ENCODE peak calls at places on chromosomes 12 and 14, in six cellular contexts. W is IMR-90, Q is neuronal stem cell, N is H9, M is mesenchymal stem cell, S is H1. G is an unnamed sample.

GRCh38 chr12:115070313-115070712 is 386.3 kb upstream of the TBX3 start:
- DNase-seq in S (no peak), M (no peak), W (peak), N (no peak), Q (no peak), G (no peak)

GRCh38 chr14:83483063-83483462 is 1949.4 kb upstream of the SEL1L start:
- DNase-seq in Q (no peak), N (no peak), M (peak), S (no peak), W (peak), G (no peak)

GRCh38 chr14:38108681-38109080 is 99.0 kb upstream of the SSTR1 start:
- DNase-seq in N (no peak), M (peak), Q (no peak), W (peak), S (no peak), G (no peak)

GRCh38 chr12:31970199-31970598 is 11.0 kb downstream of the RESF1 start:
- DNase-seq in N (no peak), Q (no peak), M (no peak), S (no peak), W (no peak), G (no peak)

GRCh38 chr12:49121047-49121696 is 10.0 kb downstream of the TUBA1B start:
- DNase-seq in M (peak), S (peak), Q (peak), W (peak), N (peak), G (peak)

GRCh38 chr12:57474862-57475261 is 4.8 kb downstream of the ARHGAP9 start:
- DNase-seq in S (no peak), W (no peak), N (no peak), M (no peak), Q (no peak), G (no peak)

GRCh38 chr14:104799657-104800599 is 973 bp upstream of the ZBTB42 start:
- DNase-seq in M (peak), N (peak), Q (no peak), W (peak), S (peak), G (peak)

GRCh38 chr12:92987846-92988621 is 58.9 kb upstream of the EEA1 start:
- DNase-seq in N (peak), Q (no peak), S (no peak), W (no peak), M (no peak), G (peak)

GRCh38 chr12:78820946-78821345 is 43.6 kb upstream of the SYT1 start:
- DNase-seq in W (no peak), Q (no peak), N (no peak), M (no peak), S (no peak), G (no peak)

GRCh38 chr12:93751864-93752610 is 74.9 kb downstream of the CRADD start:
- DNase-seq in W (peak), N (no peak), S (no peak), M (peak), Q (no peak), G (no peak)

DNA sequence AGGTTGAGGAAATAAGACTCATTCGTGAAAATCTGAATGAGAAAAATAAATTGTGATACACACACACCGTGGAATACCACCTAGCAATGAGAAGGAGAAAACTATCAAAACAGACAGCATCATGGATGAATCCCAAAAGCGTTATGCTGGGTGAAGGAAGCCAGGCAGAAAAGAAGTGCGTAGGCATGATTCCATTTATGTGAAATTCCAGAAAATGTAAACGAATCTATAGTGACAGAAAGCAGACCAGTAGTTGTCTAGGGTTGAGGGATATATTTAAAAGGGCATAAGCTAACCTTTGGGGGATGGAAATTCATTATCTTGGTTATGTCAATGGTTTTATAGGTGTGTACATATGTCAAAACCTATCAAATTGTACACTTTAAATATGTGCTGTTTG is 42.5 kb upstream of the ANO2 start:
- DNase-seq in S (no peak), M (no peak), W (no peak), N (no peak), Q (no peak), G (no peak)
- H2BK15ac ChIP-seq in S (no peak), M (no peak), W (no peak), N (no peak), Q (no peak), G (no peak)

GRCh38 chr12:129772463-129773169 is 131.2 kb downstream of the TMEM132D start:
- DNase-seq in M (no peak), Q (no peak), S (no peak), W (no peak), N (peak), G (peak)

GRCh38 chr12:129776977-129777667 is 126.7 kb downstream of the TMEM132D start:
- DNase-seq in W (no peak), S (no peak), Q (no peak), M (no peak), N (no peak), G (no peak)

GRCh38 chr12:129771238-129771637 is 132.6 kb downstream of the TMEM132D start:
- DNase-seq in M (no peak), S (peak), W (no peak), Q (no peak), N (peak), G (peak)

GRCh38 chr12:129773170-129773493 is 130.7 kb downstream of the TMEM132D start:
- DNase-seq in M (no peak), S (no peak), N (no peak), W (no peak), Q (no peak), G (no peak)
- H2BK15ac ChIP-seq in M (no peak), S (peak), N (no peak), W (no peak), Q (no peak), G (no peak)

DNA sequence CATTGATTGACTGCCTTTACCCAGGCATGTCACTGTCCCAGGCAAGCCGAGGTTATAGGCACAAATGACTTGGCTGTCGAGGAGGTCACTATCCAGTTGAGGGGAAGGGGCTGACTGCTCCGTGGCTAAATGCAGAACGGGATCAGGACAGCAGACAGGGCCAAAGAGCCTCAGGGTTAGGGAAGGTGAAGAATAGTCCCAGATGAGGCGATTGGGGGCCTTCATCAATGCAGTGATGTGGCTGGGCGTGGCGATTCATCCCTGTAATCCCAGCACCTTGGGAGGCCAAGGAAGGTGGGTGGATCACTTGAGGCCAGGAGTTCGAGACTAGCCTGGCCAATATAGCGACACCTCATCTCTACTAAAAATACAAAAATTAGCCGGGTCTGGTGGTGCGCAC is 10.7 kb upstream of the GLT1D1 start:
- DNase-seq in S (no peak), M (no peak), N (no peak), Q (no peak), W (no peak), G (no peak)
- H2BK15ac ChIP-seq in S (no peak), M (no peak), N (no peak), Q (no peak), W (no peak), G (no peak)

DNA sequence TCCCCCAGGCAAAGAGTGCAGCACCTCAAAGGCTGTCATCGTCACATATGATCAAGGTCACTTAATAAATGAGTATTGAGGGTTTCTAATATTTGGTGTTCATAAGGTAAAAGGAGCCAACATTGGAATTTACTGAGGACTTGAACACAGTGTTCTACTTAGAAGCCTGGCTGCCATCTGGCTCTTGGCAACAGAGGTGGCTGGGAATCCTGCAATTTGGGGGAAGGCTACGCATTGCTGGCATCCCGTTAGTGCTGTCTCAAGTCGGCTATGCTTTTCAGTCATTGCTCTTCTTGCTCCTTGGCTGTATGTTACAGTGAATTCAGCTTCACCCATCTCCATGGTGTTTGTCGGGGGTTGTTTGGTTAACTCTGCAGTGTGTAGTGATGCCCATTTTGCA is 13.0 kb upstream of the SLC24A4 start:
- DNase-seq in S (no peak), W (no peak), Q (no peak), N (no peak), M (no peak), G (no peak)
- H2BK15ac ChIP-seq in S (no peak), W (no peak), Q (no peak), N (no peak), M (no peak), G (no peak)

DNA sequence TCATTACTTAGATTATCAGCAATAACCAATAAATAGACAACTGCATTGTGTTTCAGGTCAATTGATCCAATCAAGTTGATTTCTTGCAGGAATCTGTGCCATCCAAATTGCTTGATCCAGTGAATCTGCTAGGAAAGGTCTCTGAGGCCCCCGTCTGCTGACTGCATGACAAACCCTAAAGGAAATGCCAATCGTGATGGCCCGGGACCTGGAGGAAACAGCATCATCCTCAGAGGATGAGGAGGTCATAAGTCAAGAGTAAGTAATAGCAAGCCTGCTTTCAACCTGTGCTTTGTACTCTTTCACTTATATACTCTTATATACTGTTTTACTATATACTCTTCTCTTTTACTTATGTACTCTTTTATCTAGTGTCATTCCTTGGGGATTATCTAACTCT is 1.9 kb downstream of the TTLL5 start:
- DNase-seq in S (no peak), Q (no peak), W (no peak), M (peak), N (no peak), G (peak)
- H2BK15ac ChIP-seq in S (no peak), Q (no peak), W (no peak), M (no peak), N (no peak), G (no peak)

GRCh38 chr12:102643871-102644551 is 163.6 kb upstream of the IGF1 start:
- DNase-seq in M (no peak), W (no peak), S (no peak), N (no peak), Q (no peak), G (no peak)
- H2BK15ac ChIP-seq in M (no peak), W (no peak), S (no peak), N (no peak), Q (no peak), G (no peak)

GRCh38 chr12:131825146-131825892 is 2.9 kb upstream of the MMP17 start:
- DNase-seq in N (peak), Q (no peak), M (no peak), S (no peak), W (no peak), G (no peak)
- H2BK15ac ChIP-seq in N (no peak), Q (no peak), M (no peak), S (no peak), W (no peak), G (no peak)

GRCh38 chr14:95218472-95219193 is 61.3 kb upstream of the DICER1 start:
- DNase-seq in Q (no peak), S (no peak), M (no peak), N (peak), W (no peak), G (no peak)
- H2BK15ac ChIP-seq in Q (no peak), S (no peak), M (no peak), N (no peak), W (no peak), G (no peak)

GRCh38 chr14:54783660-54784015 is 119.0 kb downstream of the GCH1 start:
- DNase-seq in M (no peak), Q (no peak), W (no peak), S (no peak), N (no peak), G (no peak)
- H2BK15ac ChIP-seq in M (no peak), Q (no peak), W (no peak), S (no peak), N (no peak), G (no peak)

GRCh38 chr12:68844318-68844745 is 36.4 kb downstream of the MDM2 start:
- DNase-seq in W (no peak), Q (no peak), S (no peak), N (no peak), M (no peak), G (no peak)

GRCh38 chr12:68841717-68842116 is 33.7 kb downstream of the MDM2 start:
- DNase-seq in W (no peak), S (no peak), N (no peak), Q (no peak), M (no peak), G (no peak)

GRCh38 chr12:68844788-68845695 is 37.1 kb downstream of the MDM2 start:
- DNase-seq in M (no peak), N (no peak), Q (no peak), S (no peak), W (no peak), G (no peak)

GRCh38 chr12:68842123-68842522 is 34.1 kb downstream of the MDM2 start:
- DNase-seq in S (no peak), W (no peak), N (no peak), Q (no peak), M (no peak), G (no peak)

GRCh38 chr12:68842784-68843567 is 35.0 kb downstream of the MDM2 start:
- DNase-seq in N (no peak), S (no peak), M (no peak), W (no peak), Q (no peak), G (no peak)
- H2BK15ac ChIP-seq in N (no peak), S (no peak), M (no peak), W (no peak), Q (no peak), G (no peak)